ENCODE peak calls at places on chromosomes 3 and 15, in six cellular contexts. U is NT2/D1, T is fibroblast of lung, L is fibroblast of pulmonary artery, N is left colon, D is HCT116. R is an unnamed sample.

GRCh38 chr3:87654184-87654583 is 377.8 kb upstream of the POU1F1 start:
- DNase-seq in N (no peak), L (no peak), D (no peak), T (no peak), U (no peak), R (no peak)

GRCh38 chr3:120272294-120272693 is 12.7 kb downstream of the GPR156 start:
- DNase-seq in N (no peak), D (no peak), L (no peak), T (no peak), U (no peak), R (no peak)

GRCh38 chr15:36579792-36580431 is 486 bp downstream of the CDIN1 start:
- DNase-seq in D (no peak), L (no peak), U (no peak), T (no peak), N (no peak), R (no peak)

GRCh38 chr3:150370129-150370602 is 37.9 kb upstream of the TSC22D2 start:
- DNase-seq in N (peak), D (peak), L (peak), U (peak), T (peak), R (peak)

GRCh38 chr3:103085465-103085864 is 650.6 kb downstream of the ZPLD1 start:
- DNase-seq in T (no peak), L (no peak), U (no peak), N (no peak), D (no peak), R (no peak)

GRCh38 chr15:98803228-98804056 is 155.1 kb downstream of the IGF1R start:
- DNase-seq in D (no peak), T (peak), U (no peak), N (no peak), L (peak), R (peak)

GRCh38 chr3:30324587-30324986 is 281.8 kb upstream of the TGFBR2 start:
- DNase-seq in L (no peak), U (no peak), D (no peak), N (no peak), T (no peak), R (peak)

GRCh38 chr3:56754753-56755365 is 46.9 kb downstream of the ARHGEF3 start:
- DNase-seq in N (peak), D (no peak), T (no peak), L (no peak), U (no peak), R (no peak)

GRCh38 chr3:111072016-111072891 is 638 bp downstream of the NECTIN3 start:
- DNase-seq in L (peak), T (peak), U (no peak), D (no peak), N (peak), R (peak)

GRCh38 chr15:46266691-46267090 is 631.9 kb downstream of the SQOR start:
- DNase-seq in L (no peak), U (no peak), T (no peak), D (no peak), N (no peak), R (no peak)

GRCh38 chr15:41495736-41496599 is 2.3 kb downstream of the ITPKA start:
- DNase-seq in L (no peak), U (no peak), T (no peak), D (no peak), N (peak), R (no peak)

GRCh38 chr15:85618956-85619491 is 175.7 kb downstream of the KLHL25 start:
- DNase-seq in N (peak), L (peak), U (peak), T (peak), D (no peak), R (peak)

GRCh38 chr3:45055411-45056143 is 29.5 kb downstream of the CLEC3B start:
- DNase-seq in D (no peak), L (peak), U (peak), T (peak), N (no peak), R (peak)

GRCh38 chr3:64489361-64490044 is 198.3 kb downstream of the ADAMTS9 start:
- DNase-seq in T (no peak), U (peak), D (no peak), L (no peak), N (peak), R (no peak)

GRCh38 chr15:27670481-27670880 is 428.6 kb downstream of the OCA2 start:
- DNase-seq in T (no peak), U (no peak), N (no peak), D (no peak), L (no peak), R (peak)

GRCh38 chr3:25678581-25678980 is 13.9 kb upstream of the TOP2B start:
- DNase-seq in T (peak), N (no peak), D (no peak), U (no peak), L (no peak), R (peak)

GRCh38 chr3:63976166-63976861 is 47.0 kb downstream of the PSMD6 start:
- DNase-seq in L (peak), N (no peak), D (no peak), T (peak), U (no peak), R (peak)

GRCh38 chr3:165440380-165440779 is 244.2 kb upstream of the SLITRK3 start:
- DNase-seq in T (no peak), U (no peak), L (no peak), D (no peak), N (no peak), R (no peak)

GRCh38 chr3:12994357-12994606 is 78.9 kb downstream of the IQSEC1 start:
- DNase-seq in N (peak), D (no peak), L (no peak), U (no peak), T (no peak), R (no peak)

GRCh38 chr3:126554560-126555525 is 3.9 kb downstream of the C3orf22 start:
- DNase-seq in D (no peak), U (no peak), N (no peak), T (no peak), L (no peak), R (no peak)

GRCh38 chr3:23452408-23452807 is 249.3 kb downstream of the UBE2E2 start:
- DNase-seq in L (no peak), N (no peak), D (no peak), U (no peak), T (no peak), R (no peak)

GRCh38 chr3:47421741-47422649 is 41.2 kb downstream of the PTPN23 start:
- DNase-seq in D (no peak), U (no peak), T (peak), L (peak), N (peak), R (no peak)

GRCh38 chr3:32960404-32961160 is 9.1 kb downstream of the CCR4 start:
- DNase-seq in D (no peak), N (no peak), T (no peak), L (no peak), U (no peak), R (no peak)

GRCh38 chr15:100703032-100703578 is 100.7 kb downstream of the ASB7 start:
- DNase-seq in L (peak), U (no peak), N (no peak), T (peak), D (no peak), R (peak)

GRCh38 chr3:128081846-128082245 is 29.6 kb downstream of the SEC61A1 start:
- DNase-seq in N (no peak), L (no peak), T (peak), D (no peak), U (no peak), R (peak)

GRCh38 chr3:981156-981555 is 111.7 kb upstream of the CNTN6 start:
- DNase-seq in T (no peak), L (no peak), U (no peak), D (no peak), N (no peak), R (no peak)

R was measured in astrocyte of the spinal cord.